ENCODE peak calls at places on chromosomes 11 and 22, in seven cellular contexts. X is uterus; Q is AG09319; J is OCI-LY7; T is upper lobe of right lung; N is left ventricle myocardium inferior; U is CD4-positive, alpha-beta T cell. L is an unnamed sample.

GRCh38 chr11:75204012-75204674 is 36.4 kb upstream of the TPBGL start:
- DNase-seq in N (no peak), J (no peak), Q (no peak), T (peak), U (no peak), X (no peak), L (no peak)

GRCh38 chr11:69419662-69420061 is 61.8 kb upstream of the LINC01488 start:
- DNase-seq in N (no peak), T (peak), J (no peak), U (no peak), X (no peak), Q (no peak), L (no peak)

GRCh38 chr11:329886-330253 is 9.2 kb upstream of the IFITM3 start:
- DNase-seq in T (no peak), N (no peak), Q (no peak), J (no peak), X (no peak), U (no peak), L (no peak)

GRCh38 chr11:110479445-110480101 is 49.8 kb downstream of the FDX1 start:
- DNase-seq in X (no peak), T (no peak), U (no peak), Q (peak), N (no peak), J (peak), L (no peak)

GRCh38 chr11:35826949-35827348 is 116.9 kb upstream of the LDLRAD3 start:
- DNase-seq in N (no peak), X (no peak), T (no peak), J (no peak), Q (no peak), U (no peak), L (no peak)

GRCh38 chr11:30938801-30939200 is 352.6 kb upstream of the MPPED2 start:
- DNase-seq in U (no peak), Q (no peak), N (no peak), T (no peak), X (no peak), J (no peak), L (no peak)

GRCh38 chr11:65868076-65868667 is 4.4 kb downstream of the EFEMP2 start:
- DNase-seq in T (no peak), Q (no peak), X (no peak), N (peak), U (no peak), J (no peak), L (no peak)

GRCh38 chr11:42967653-42968052 is 344.1 kb upstream of the API5 start:
- DNase-seq in J (no peak), U (no peak), Q (no peak), N (no peak), T (no peak), X (no peak), L (no peak)

GRCh38 chr22:30307026-30307574 is 17.8 kb upstream of the CASTOR1 start:
- DNase-seq in Q (no peak), U (no peak), N (no peak), T (no peak), X (no peak), J (no peak), L (no peak)

GRCh38 chr22:31095637-31096249 is 11.6 kb downstream of the SELENOM start:
- DNase-seq in J (no peak), Q (no peak), T (no peak), N (no peak), X (no peak), U (no peak), L (no peak)

DNA sequence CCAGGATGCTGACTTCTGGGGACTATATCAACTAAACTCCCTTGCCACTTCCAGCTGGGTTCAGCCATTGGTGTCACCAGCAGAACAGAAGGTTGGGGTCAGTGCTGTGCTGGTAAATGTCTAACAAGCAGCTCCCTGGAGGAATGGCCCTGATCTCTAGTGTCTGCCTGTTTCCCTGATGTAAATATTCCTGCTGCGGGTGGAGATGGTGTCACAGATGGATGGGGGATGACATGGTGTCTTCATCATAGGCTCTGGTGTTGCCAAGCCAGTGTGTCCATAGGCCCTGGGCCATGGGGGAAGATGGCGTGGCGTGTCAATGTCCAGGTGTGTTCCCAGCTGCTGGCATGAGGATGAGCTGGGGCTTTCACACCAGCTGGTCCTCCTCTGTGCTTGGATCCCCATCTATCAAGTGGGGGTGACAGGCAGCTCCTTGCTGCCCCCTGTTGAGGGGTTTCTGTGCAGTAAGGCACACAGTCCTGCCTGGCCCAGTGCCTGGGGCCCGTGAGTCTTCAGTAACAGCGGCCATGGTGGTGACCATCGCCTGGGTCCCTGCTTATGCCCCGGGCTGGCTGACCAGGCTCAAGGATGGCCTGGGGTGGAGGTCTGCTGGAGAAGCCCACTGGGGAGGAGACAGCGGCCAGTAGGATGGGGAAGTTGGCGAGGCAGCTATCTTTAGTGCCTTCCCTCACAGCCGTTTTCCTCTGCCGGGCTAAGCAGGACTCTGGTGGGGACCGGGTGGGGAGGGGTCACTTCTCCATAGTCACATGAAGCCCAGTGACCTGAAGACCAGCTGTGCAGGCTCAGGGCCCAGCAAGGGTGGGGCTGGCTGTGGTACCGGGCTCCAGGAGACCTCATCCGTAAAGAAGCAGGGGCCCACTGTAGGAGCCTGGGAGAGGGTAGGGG is 12.7 kb downstream of the RPL3 start:
- DNase-seq in X (no peak), N (no peak), U (peak), J (peak), T (no peak), Q (no peak), L (no peak)
- TF ChIP-seq CTCF in X (no peak), N (peak), U (peak), J (peak), T (peak), Q (peak), L (peak)

DNA sequence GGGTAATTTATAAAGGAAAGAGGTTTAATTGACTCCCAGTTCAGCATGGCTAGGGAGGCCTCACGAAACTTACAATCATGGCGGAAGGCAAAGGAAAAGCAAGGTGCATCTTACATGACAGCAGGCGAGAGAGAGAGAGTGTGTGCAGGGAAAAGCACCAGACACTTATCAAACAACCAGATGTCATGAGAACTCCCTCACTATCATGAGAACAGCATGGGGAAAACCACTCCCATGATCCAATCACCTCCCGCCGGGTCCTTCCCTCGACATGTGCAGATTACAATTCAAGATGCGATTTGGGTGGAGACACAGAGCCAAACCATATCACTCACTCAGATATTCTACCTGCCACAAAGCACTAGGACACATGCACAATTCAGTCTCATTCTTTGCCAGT is 48.1 kb upstream of the HMGXB4 start:
- DNase-seq in Q (no peak), U (no peak), N (no peak), J (no peak), X (no peak), T (no peak), L (no peak)
- TF ChIP-seq CTCF in Q (no peak), U (no peak), N (no peak), J (no peak), X (no peak), T (no peak), L (no peak)

GRCh38 chr11:60872952-60873524 is 5.7 kb downstream of the ZP1 start:
- DNase-seq in N (no peak), T (peak), J (no peak), U (no peak), Q (peak), X (no peak), L (no peak)

GRCh38 chr11:60875366-60875720 is 8.0 kb downstream of the ZP1 start:
- DNase-seq in Q (no peak), T (peak), J (no peak), X (no peak), N (no peak), U (no peak), L (no peak)

GRCh38 chr11:60874421-60875365 is 7.4 kb downstream of the ZP1 start:
- DNase-seq in U (no peak), T (peak), N (no peak), J (no peak), Q (no peak), X (no peak), L (no peak)

GRCh38 chr11:60872124-60872951 is 5.0 kb downstream of the ZP1 start:
- DNase-seq in N (peak), T (peak), Q (no peak), X (no peak), U (no peak), J (no peak), L (no peak)

GRCh38 chr11:60873533-60873932 is 6.2 kb downstream of the ZP1 start:
- DNase-seq in U (no peak), Q (no peak), N (no peak), J (no peak), T (peak), X (no peak), L (no peak)
- TF ChIP-seq CTCF in U (no peak), Q (no peak), N (no peak), J (no peak), T (no peak), X (no peak), L (no peak)

DNA sequence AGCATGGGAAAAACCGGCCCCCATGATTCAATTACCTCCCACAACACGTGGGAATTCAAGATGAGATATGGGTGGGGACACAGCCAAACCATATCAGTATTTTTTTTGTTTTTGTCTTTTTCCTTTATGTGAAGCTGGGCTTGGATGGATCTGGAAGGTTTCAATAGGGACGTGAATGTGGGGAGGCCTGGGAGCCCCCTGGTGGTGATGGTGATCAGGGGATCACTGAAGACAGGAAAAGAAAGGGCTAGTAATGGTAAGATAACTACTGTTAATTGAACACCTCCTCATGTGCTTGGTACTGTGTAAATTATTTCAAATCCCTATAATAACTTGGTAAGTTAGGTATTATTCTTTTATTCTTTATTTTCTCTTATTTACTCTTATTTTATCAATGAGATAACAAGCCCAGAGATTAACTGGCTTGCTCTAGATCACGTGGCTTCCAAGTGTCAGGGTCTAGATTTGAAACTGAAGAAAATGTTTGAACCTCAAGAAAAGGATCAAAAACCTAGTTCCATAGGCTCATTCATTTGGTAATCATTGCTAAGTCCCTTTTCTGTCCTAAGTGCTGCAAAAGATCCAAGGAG is 364.2 kb downstream of the TENM4 start:
- DNase-seq in X (peak), N (peak), J (peak), U (no peak), T (no peak), Q (no peak), L (no peak)
- TF ChIP-seq CTCF in X (peak), N (peak), J (peak), U (no peak), T (peak), Q (peak), L (peak)

GRCh38 chr11:67666676-67667489 is 7.5 kb downstream of the ALDH3B2 start:
- DNase-seq in N (no peak), J (peak), T (peak), U (no peak), X (no peak), Q (no peak), L (peak)

GRCh38 chr11:67664213-67664585 is 10.2 kb downstream of the ALDH3B2 start:
- DNase-seq in T (peak), U (no peak), J (no peak), N (no peak), Q (no peak), X (no peak), L (no peak)

GRCh38 chr11:67664696-67665536 is 9.5 kb downstream of the ALDH3B2 start:
- DNase-seq in Q (no peak), T (peak), U (no peak), J (no peak), X (no peak), N (no peak), L (peak)

GRCh38 chr11:67666303-67666645 is 8.1 kb downstream of the ALDH3B2 start:
- DNase-seq in N (no peak), Q (no peak), U (no peak), T (no peak), J (no peak), X (no peak), L (no peak)

DNA sequence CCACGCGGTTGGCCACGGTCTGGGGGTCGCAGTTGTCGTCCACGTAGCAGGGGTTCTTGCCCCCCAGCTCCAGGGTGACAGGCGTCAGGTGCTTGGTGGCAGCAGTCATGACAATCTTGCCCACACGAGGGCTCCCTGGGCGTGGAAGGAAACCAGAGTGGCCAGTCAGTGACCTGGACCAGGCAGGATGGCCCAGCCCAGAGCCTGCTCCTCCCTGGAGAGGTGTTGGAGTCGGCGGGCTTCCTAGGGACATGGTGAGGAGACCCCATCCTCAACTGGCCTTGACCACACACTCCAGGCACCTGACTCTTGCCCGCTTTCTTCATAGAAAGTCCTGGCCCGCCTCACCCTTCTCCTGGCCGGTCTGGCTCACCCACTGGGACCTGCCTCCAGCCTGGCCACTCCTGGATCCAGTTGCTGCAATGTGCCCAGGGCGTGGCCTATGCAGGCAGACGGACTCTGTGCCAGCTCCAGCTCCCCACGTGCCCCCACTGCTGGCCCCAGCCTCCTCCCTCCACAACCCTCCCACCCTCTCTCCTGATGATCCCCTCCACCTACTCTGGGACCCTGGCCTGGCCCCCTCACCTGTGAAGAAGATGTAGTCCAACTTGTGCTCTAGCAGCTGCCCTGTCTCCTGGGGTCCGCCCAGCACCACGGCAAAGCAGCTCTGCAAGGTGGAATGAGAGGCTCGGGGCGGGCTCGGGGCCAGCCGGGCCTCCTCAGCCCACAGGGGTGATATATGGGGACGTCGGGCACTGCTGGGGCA is 8.7 kb downstream of the ALDH3B2 start:
- DNase-seq in J (peak), T (peak), N (no peak), X (no peak), Q (no peak), U (no peak), L (peak)
- TF ChIP-seq CTCF in J (peak), T (peak), N (peak), X (peak), Q (no peak), U (no peak), L (no peak)